ENCODE peak calls at places on chromosomes 1 and 21, in six cellular contexts. G is SK-N-SH, I is OCI-LY7, Q is PC-3, V is neural progenitor cell, D is GM23338. N is an unnamed sample.

GRCh38 chr1:210464519-210465039 is 135.9 kb downstream of the HHAT start:
- DNase-seq in I (no peak), V (no peak), D (no peak), G (peak; percentile 8), Q (peak; percentile 78), N (no peak)

GRCh38 chr1:78229344-78229743 is 183.6 kb downstream of the GIPC2 start:
- DNase-seq in Q (peak; percentile 86), G (no peak), V (no peak), I (no peak), D (no peak), N (no peak)

GRCh38 chr1:107016376-107016978 is 40.0 kb upstream of the PRMT6 start:
- DNase-seq in V (no peak), I (peak; percentile 10), D (no peak), G (no peak), Q (no peak), N (peak; percentile 41)

GRCh38 chr21:14116080-14116481 is 94.7 kb downstream of the LIPI start:
- DNase-seq in I (no peak), D (no peak), G (no peak), V (no peak), Q (no peak), N (no peak)

GRCh38 chr1:183175631-183176030 is 10.4 kb upstream of the LAMC2 start:
- DNase-seq in G (no peak), I (no peak), D (no peak), Q (no peak), V (no peak), N (no peak)

GRCh38 chr1:172269084-172269483 is 151.4 kb upstream of the C1orf105 start:
- DNase-seq in Q (no peak), D (no peak), V (no peak), I (no peak), G (no peak), N (no peak)

GRCh38 chr1:201114245-201115131 is 2.3 kb upstream of the CACNA1S start:
- DNase-seq in G (peak; percentile 97), V (peak; percentile 95), I (peak; percentile 55), Q (peak; percentile 100), D (peak; percentile 98), N (peak; percentile 89)

GRCh38 chr1:172670791-172671190 is 11.9 kb downstream of the FASLG start:
- DNase-seq in G (no peak), V (no peak), I (no peak), Q (no peak), D (no peak), N (no peak)

GRCh38 chr1:55402117-55402516 is 187.0 kb upstream of the USP24 start:
- DNase-seq in V (no peak), D (no peak), I (no peak), G (no peak), Q (no peak), N (no peak)

GRCh38 chr1:45272943-45273342 is 53.8 kb upstream of the HPDL start:
- DNase-seq in D (no peak), I (no peak), G (no peak), Q (peak; percentile 47), V (no peak), N (no peak)
- H2AFZ ChIP-seq in D (no peak overlapping the region), I (no peak overlapping the region), G (no peak overlapping the region), Q (no peak overlapping the region), V (no peak overlapping the region), N (no peak overlapping the region)

DNA sequence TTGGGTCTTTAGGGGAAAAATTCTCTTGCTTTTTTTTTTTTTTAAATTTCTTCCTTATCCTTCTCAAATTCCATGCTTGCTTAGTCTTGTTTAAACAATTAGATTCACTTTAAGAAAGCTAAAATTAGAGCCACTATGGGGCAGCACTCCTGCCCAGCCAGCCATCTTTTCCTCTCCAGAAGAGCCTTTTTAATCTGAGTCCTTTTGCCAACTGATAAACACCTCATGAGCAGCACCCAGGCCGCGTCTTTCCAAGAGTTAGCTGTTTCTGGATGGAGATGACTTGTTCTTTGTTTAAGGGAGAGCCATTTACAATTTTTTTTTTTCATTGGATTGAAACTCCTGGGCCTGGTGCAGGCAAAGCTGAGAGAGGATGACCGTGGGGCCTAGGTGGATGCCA is 53.3 kb upstream of the TSPAN2 start:
- DNase-seq in D (no peak), Q (no peak), I (no peak), G (no peak), V (no peak), N (no peak)
- TF ChIP-seq CTCF in D (peak; percentile 16), Q (peak; percentile 45), I (no peak), G (peak; percentile 47), V (peak; percentile 16), N (no peak)

GRCh38 chr1:34266127-34266951 is 89.6 kb downstream of the C1orf94 start:
- DNase-seq in Q (no peak), G (peak; percentile 11), I (no peak), V (peak; percentile 47), D (peak; percentile 53), N (no peak)
- TF ChIP-seq EZH2phosphoT487 in Q (no peak), G (no peak), I (no peak), V (no peak), D (no peak), N (no peak)

GRCh38 chr1:8161546-8162110 is 135.5 kb upstream of the ERRFI1 start:
- DNase-seq in G (no peak), I (no peak), D (no peak), V (no peak), Q (no peak), N (no peak)
- H2AFZ ChIP-seq in G (no peak overlapping the region), I (no peak overlapping the region), D (no peak overlapping the region), V (no peak overlapping the region), Q (no peak overlapping the region), N (no peak overlapping the region)

GRCh38 chr1:40855513-40855912 is 6.7 kb downstream of the CITED4 start:
- DNase-seq in V (peak; percentile 45), G (no peak), I (no peak), Q (no peak), D (peak; percentile 83), N (no peak)
- TF ChIP-seq CTCF in V (peak; percentile 47), G (peak; percentile 44), I (peak; percentile 54), Q (peak; percentile 53), D (peak; percentile 77), N (peak; percentile 20)

DNA sequence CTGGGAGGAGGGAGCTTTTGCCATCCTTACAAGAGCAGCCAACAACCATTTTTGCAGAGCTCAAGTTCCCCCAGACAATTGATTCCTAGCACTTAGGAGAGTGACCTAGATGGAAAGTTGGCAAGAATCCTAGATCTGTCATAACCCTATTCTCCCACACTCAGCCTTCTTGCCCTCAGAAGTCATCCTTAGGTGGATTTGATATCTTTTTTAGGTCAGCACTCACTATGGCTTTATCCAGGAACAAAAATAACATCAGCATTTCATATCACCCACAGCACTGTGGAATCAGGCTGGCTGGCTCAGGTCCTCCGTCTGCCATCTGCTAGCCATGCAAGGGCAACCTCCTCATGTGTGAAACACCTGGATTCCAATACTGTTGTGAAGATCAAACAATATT is 6.0 kb downstream of the DPT start:
- DNase-seq in V (no peak), Q (no peak), I (no peak), G (no peak), D (no peak), N (no peak)
- TF ChIP-seq EZH2phosphoT487 in V (no peak), Q (no peak), I (no peak), G (no peak), D (no peak), N (no peak)

DNA sequence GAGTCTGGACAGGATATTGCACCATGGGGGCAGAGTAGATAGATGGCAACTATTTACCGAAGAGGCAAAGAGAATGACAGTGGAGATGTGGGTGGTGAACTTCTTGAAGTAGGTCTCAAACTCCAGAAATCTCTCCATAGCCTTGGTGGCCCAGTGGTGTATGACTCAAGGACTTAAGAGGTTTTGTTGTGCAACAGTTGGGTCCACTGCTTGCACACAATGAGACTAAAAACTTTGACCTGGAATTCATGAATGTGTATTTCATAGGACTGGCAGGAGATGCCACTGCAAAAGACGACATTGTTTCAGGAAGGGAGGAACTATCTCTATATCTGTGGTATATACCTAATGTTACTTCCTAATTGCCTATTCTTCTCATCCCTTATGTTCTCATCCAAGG is 75.9 kb downstream of the ZSCAN20 start:
- DNase-seq in I (no peak), Q (no peak), G (no peak), V (no peak), D (no peak), N (no peak)
- H2AFZ ChIP-seq in I (no peak overlapping the region), Q (no peak overlapping the region), G (no peak overlapping the region), V (no peak overlapping the region), D (no peak overlapping the region), N (no peak overlapping the region)

GRCh38 chr21:17388226-17388625 is 124.6 kb upstream of the CXADR start:
- DNase-seq in D (peak; percentile 2), Q (no peak), V (no peak), G (no peak), I (peak; percentile 88), N (no peak)
- TF ChIP-seq CTCF in D (no peak), Q (no peak), V (no peak), G (no peak), I (no peak), N (no peak)

DNA sequence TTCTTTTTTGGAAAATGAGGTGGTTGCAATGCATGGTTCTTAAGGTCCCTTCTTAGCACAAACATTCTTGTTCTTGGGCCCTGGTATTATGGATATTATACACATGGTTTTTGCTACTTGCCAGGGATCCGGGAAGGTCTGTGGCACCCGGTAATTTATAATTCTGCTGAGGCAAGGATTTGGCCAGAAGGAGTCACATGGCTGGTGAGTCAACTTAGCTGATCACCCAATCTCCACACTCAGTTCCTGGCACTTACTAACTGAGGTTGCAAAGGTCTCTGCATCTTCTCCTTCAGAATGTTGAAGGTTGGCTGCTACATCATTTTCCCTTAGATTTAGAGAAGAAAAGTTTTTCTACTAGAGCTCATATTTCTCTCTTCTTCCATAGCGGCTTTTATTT is 112.5 kb downstream of the ROR1 start:
- DNase-seq in V (no peak), G (no peak), Q (no peak), D (no peak), I (no peak), N (no peak)
- TF ChIP-seq EZH2phosphoT487 in V (no peak), G (no peak), Q (no peak), D (no peak), I (no peak), N (no peak)